ENCODE peak calls at places on chromosomes 16 and 17, in four cellular contexts. One of them, this sample, is unnamed.
A peak's percentile ranks its signal among the peaks of the same experiment; 100 is the strongest.

GRCh38 chr17:79235808-79236207 is 161.2 kb downstream of the ENGASE start:
- DNase-seq in ovary: no peak
- DNase-seq in CD4-positive, CD25-positive, alpha-beta regulatory T cell: no peak
- DNase-seq in cardiac muscle cell: no peak
- DNase-seq in this sample: no peak

GRCh38 chr17:75861927-75862317 is 6.8 kb upstream of the WBP2 start:
- DNase-seq in CD4-positive, CD25-positive, alpha-beta regulatory T cell: no peak
- DNase-seq in ovary: no peak
- DNase-seq in cardiac muscle cell: no peak
- DNase-seq in this sample: no peak

GRCh38 chr16:54933281-54934150 is 2.9 kb downstream of the IRX5 start:
- DNase-seq in ovary: no peak
- DNase-seq in CD4-positive, CD25-positive, alpha-beta regulatory T cell: no peak
- DNase-seq in cardiac muscle cell: peak; percentile 46
- DNase-seq in this sample: no peak

GRCh38 chr16:53209489-53209888 is 154.7 kb downstream of the CHD9 start:
- DNase-seq in ovary: no peak
- DNase-seq in cardiac muscle cell: no peak
- DNase-seq in CD4-positive, CD25-positive, alpha-beta regulatory T cell: no peak
- DNase-seq in this sample: no peak

GRCh38 chr16:74774223-74775139 is at the start of gene FA2H:
- DNase-seq in ovary: peak; percentile 75
- DNase-seq in cardiac muscle cell: peak; percentile 95
- DNase-seq in CD4-positive, CD25-positive, alpha-beta regulatory T cell: peak; percentile 55
- DNase-seq in this sample: peak; percentile 94

GRCh38 chr17:80067393-80067986 is 31.0 kb downstream of the CCDC40 start:
- DNase-seq in ovary: no peak
- DNase-seq in cardiac muscle cell: no peak
- DNase-seq in CD4-positive, CD25-positive, alpha-beta regulatory T cell: no peak
- DNase-seq in this sample: no peak

GRCh38 chr16:31458073-31458834 is 1.0 kb upstream of the ARMC5 start:
- DNase-seq in CD4-positive, CD25-positive, alpha-beta regulatory T cell: peak; percentile 56
- DNase-seq in cardiac muscle cell: peak; percentile 50
- DNase-seq in ovary: peak; percentile 60
- DNase-seq in this sample: peak; percentile 64

GRCh38 chr16:61862221-61862620 is 174.0 kb downstream of the CDH8 start:
- DNase-seq in ovary: no peak
- DNase-seq in cardiac muscle cell: no peak
- DNase-seq in CD4-positive, CD25-positive, alpha-beta regulatory T cell: no peak
- DNase-seq in this sample: no peak

GRCh38 chr17:52027081-52027480 is 131.4 kb downstream of the CA10 start:
- DNase-seq in cardiac muscle cell: no peak
- DNase-seq in ovary: no peak
- DNase-seq in CD4-positive, CD25-positive, alpha-beta regulatory T cell: no peak
- DNase-seq in this sample: no peak

GRCh38 chr17:64775701-64776570 is 113.8 kb upstream of the SMURF2 start:
- DNase-seq in ovary: no peak
- DNase-seq in CD4-positive, CD25-positive, alpha-beta regulatory T cell: no peak
- DNase-seq in cardiac muscle cell: no peak
- DNase-seq in this sample: no peak

GRCh38 chr17:44147812-44148211 is 6.1 kb downstream of the HROB start:
- DNase-seq in ovary: no peak
- DNase-seq in cardiac muscle cell: peak; percentile 18
- DNase-seq in CD4-positive, CD25-positive, alpha-beta regulatory T cell: no peak
- DNase-seq in this sample: no peak

GRCh38 chr17:76394166-76394565 is 9.8 kb downstream of the SPHK1 start:
- DNase-seq in cardiac muscle cell: no peak
- DNase-seq in ovary: no peak
- DNase-seq in CD4-positive, CD25-positive, alpha-beta regulatory T cell: no peak
- DNase-seq in this sample: no peak

GRCh38 chr16:11699234-11699894 is 31.1 kb downstream of the SNN start:
- DNase-seq in CD4-positive, CD25-positive, alpha-beta regulatory T cell: no peak
- DNase-seq in cardiac muscle cell: no peak
- DNase-seq in ovary: no peak
- DNase-seq in this sample: no peak

GRCh38 chr16:11700264-11701029 is 32.2 kb downstream of the SNN start:
- DNase-seq in CD4-positive, CD25-positive, alpha-beta regulatory T cell: no peak
- DNase-seq in cardiac muscle cell: no peak
- DNase-seq in ovary: no peak
- DNase-seq in this sample: no peak

GRCh38 chr16:11696266-11697012 is 28.2 kb downstream of the SNN start:
- DNase-seq in ovary: no peak
- DNase-seq in cardiac muscle cell: no peak
- DNase-seq in CD4-positive, CD25-positive, alpha-beta regulatory T cell: no peak
- DNase-seq in this sample: no peak

GRCh38 chr16:11698271-11698689 is 30.0 kb downstream of the SNN start:
- DNase-seq in cardiac muscle cell: no peak
- DNase-seq in ovary: no peak
- DNase-seq in CD4-positive, CD25-positive, alpha-beta regulatory T cell: no peak
- DNase-seq in this sample: no peak

DNA sequence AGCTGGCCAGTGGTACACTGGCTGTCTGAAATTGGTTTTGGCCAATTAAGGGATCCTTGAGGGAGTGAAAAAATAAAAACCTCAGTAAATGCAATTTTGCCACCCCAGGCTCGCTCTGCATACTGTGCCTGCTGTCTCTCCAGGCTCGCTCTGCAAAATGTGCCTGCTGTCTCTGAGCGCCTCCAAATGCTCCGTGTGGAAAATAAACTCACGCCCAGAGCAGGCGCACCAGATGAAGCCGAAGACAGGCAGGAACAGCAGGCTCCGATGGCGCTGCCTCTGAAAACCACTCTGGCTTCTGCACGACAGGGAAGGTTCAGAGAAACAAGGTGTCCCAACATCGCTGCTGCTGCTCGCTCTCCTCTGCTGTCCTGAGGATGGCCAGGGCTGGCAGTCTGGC is 29.1 kb downstream of the SNN start:
- DNase-seq in cardiac muscle cell: no peak
- DNase-seq in ovary: no peak
- DNase-seq in CD4-positive, CD25-positive, alpha-beta regulatory T cell: no peak
- DNase-seq in this sample: no peak
- H3K9me3 ChIP-seq in cardiac muscle cell: no peaks in the 10 kb centered on the region
- H3K9me3 ChIP-seq in ovary: no peaks in the 10 kb centered on the region
- H3K9me3 ChIP-seq in CD4-positive, CD25-positive, alpha-beta regulatory T cell: no peaks in the 10 kb centered on the region
- H3K9me3 ChIP-seq in this sample: no peaks in the 10 kb centered on the region

DNA sequence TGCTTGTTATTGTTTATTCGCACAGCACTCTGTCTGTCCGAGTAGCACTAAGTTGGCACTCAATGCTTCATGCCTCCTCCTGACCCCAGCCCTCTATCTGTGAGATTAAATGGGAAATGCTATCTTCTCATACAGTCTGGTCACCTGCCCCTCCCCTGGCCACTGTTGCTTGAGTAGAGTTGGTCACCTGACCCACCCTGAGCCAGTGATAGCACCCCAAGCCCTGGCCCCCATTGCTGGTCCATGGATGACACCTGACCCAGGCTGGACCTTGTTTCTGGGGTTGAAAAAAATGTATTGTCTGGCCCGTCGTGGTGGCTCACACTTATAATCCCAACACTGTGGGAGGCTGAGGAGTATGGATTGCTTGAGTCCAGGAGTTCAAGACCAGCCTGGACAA is 8.5 kb upstream of the PEMT start:
- DNase-seq in CD4-positive, CD25-positive, alpha-beta regulatory T cell: no peak
- DNase-seq in ovary: no peak
- DNase-seq in cardiac muscle cell: no peak
- DNase-seq in this sample: no peak
- H3K4me3 ChIP-seq in CD4-positive, CD25-positive, alpha-beta regulatory T cell: no peak overlapping the region
- H3K4me3 ChIP-seq in ovary: no peak overlapping the region
- H3K4me3 ChIP-seq in cardiac muscle cell: no peak overlapping the region
- H3K4me3 ChIP-seq in this sample: no peak overlapping the region

DNA sequence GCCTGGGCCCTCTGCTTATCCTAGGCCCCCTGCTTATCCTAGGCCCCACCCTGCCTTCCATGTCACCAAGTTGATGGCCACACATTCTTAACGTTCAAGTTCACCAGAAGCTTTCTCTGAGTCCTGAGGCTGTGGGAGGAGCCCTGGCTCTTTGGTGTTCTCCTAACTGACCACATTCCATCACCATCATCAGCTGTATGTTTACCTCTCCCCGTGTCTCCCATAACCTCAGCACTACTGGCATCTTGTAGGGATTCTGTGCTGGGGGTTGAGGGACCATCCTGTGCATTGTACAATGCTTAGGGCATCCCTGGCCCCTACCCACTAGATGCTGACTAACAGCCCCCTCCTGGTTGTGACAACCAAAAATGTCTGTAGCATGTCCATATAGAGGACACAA is 99.3 kb downstream of the NDE1 start:
- DNase-seq in cardiac muscle cell: no peak
- DNase-seq in ovary: no peak
- DNase-seq in CD4-positive, CD25-positive, alpha-beta regulatory T cell: no peak
- DNase-seq in this sample: no peak
- H3K9me3 ChIP-seq in cardiac muscle cell: no peaks in the 10 kb centered on the region
- H3K9me3 ChIP-seq in ovary: no peaks in the 10 kb centered on the region
- H3K9me3 ChIP-seq in CD4-positive, CD25-positive, alpha-beta regulatory T cell: no peaks in the 10 kb centered on the region
- H3K9me3 ChIP-seq in this sample: no peaks in the 10 kb centered on the region

GRCh38 chr17:61402073-61402541 is 2.5 kb downstream of the TBX2 start:
- DNase-seq in ovary: no peak
- DNase-seq in CD4-positive, CD25-positive, alpha-beta regulatory T cell: no peak
- DNase-seq in cardiac muscle cell: no peak
- DNase-seq in this sample: no peak
- H3K4me3 ChIP-seq in ovary: no peak overlapping the region
- H3K4me3 ChIP-seq in CD4-positive, CD25-positive, alpha-beta regulatory T cell: no peak overlapping the region
- H3K4me3 ChIP-seq in cardiac muscle cell: peak overlapping the region; percentile 63
- H3K4me3 ChIP-seq in this sample: no peak overlapping the region